ENCODE peak calls at places on chromosomes 5 and 9, in four cellular contexts. One of them, this sample, is unnamed.

GRCh38 chr9:114856942-114857315 is 51.1 kb upstream of the TNFSF15 start:
- DNase-seq in fibroblast of lung: no peak
- DNase-seq in endothelial cell of umbilical vein: no peak
- DNase-seq in HCT116: no peak
- DNase-seq in this sample: no peak

GRCh38 chr5:149268928-149269557 is 2.6 kb upstream of the AFAP1L1 start:
- DNase-seq in fibroblast of lung: peak; percentile 81
- DNase-seq in endothelial cell of umbilical vein: peak; percentile 47
- DNase-seq in HCT116: peak; percentile 55
- DNase-seq in this sample: no peak

GRCh38 chr9:90801507-90802289 is at the start of gene SYK:
- DNase-seq in fibroblast of lung: no peak
- DNase-seq in endothelial cell of umbilical vein: no peak
- DNase-seq in HCT116: no peak
- DNase-seq in this sample: peak; percentile 79

GRCh38 chr5:141908796-141909195 is 14.9 kb upstream of the DELE1 start:
- DNase-seq in fibroblast of lung: no peak
- DNase-seq in endothelial cell of umbilical vein: no peak
- DNase-seq in HCT116: no peak
- DNase-seq in this sample: no peak

GRCh38 chr9:4005896-4006295 is 294.0 kb downstream of the GLIS3 start:
- DNase-seq in fibroblast of lung: no peak
- DNase-seq in endothelial cell of umbilical vein: no peak
- DNase-seq in HCT116: no peak
- DNase-seq in this sample: no peak

GRCh38 chr5:35822541-35822940 is 34.1 kb upstream of the IL7R start:
- DNase-seq in fibroblast of lung: no peak
- DNase-seq in endothelial cell of umbilical vein: no peak
- DNase-seq in HCT116: no peak
- DNase-seq in this sample: no peak

GRCh38 chr5:130141689-130142320 is 237.5 kb downstream of the CHSY3 start:
- DNase-seq in fibroblast of lung: peak; percentile 42
- DNase-seq in endothelial cell of umbilical vein: peak; percentile 57
- DNase-seq in HCT116: no peak
- DNase-seq in this sample: no peak

GRCh38 chr5:122743231-122743630 is 31.6 kb upstream of the SNX2 start:
- DNase-seq in fibroblast of lung: no peak
- DNase-seq in endothelial cell of umbilical vein: no peak
- DNase-seq in HCT116: no peak
- DNase-seq in this sample: no peak

GRCh38 chr9:109889456-109889855 is 109.5 kb downstream of the PALM2AKAP2 start:
- DNase-seq in fibroblast of lung: no peak
- DNase-seq in endothelial cell of umbilical vein: no peak
- DNase-seq in HCT116: no peak
- DNase-seq in this sample: no peak

GRCh38 chr5:57715296-57715695 is 232.7 kb upstream of the ACTBL2 start:
- DNase-seq in fibroblast of lung: peak; percentile 56
- DNase-seq in endothelial cell of umbilical vein: no peak
- DNase-seq in HCT116: no peak
- DNase-seq in this sample: no peak

GRCh38 chr5:137891849-137892248 is 2.6 kb downstream of the PKD2L2 start:
- DNase-seq in fibroblast of lung: no peak
- DNase-seq in endothelial cell of umbilical vein: no peak
- DNase-seq in HCT116: no peak
- DNase-seq in this sample: no peak

GRCh38 chr5:7904170-7904569 is 35.2 kb downstream of the MTRR start:
- DNase-seq in fibroblast of lung: peak; percentile 73
- DNase-seq in endothelial cell of umbilical vein: peak; percentile 41
- DNase-seq in HCT116: no peak
- DNase-seq in this sample: no peak

GRCh38 chr5:3043600-3043999 is 292.1 kb upstream of the IRX2 start:
- DNase-seq in fibroblast of lung: no peak
- DNase-seq in endothelial cell of umbilical vein: no peak
- DNase-seq in HCT116: no peak
- DNase-seq in this sample: no peak

GRCh38 chr5:35185518-35185917 is 44.8 kb downstream of the PRLR start:
- DNase-seq in fibroblast of lung: no peak
- DNase-seq in endothelial cell of umbilical vein: no peak
- DNase-seq in HCT116: no peak
- DNase-seq in this sample: peak; percentile 57

GRCh38 chr9:96646081-96646991 is 8.8 kb downstream of the PRXL2C start:
- DNase-seq in fibroblast of lung: peak; percentile 89
- DNase-seq in endothelial cell of umbilical vein: no peak
- DNase-seq in HCT116: no peak
- DNase-seq in this sample: no peak

GRCh38 chr5:1268666-1269065 is 26.2 kb downstream of the TERT start:
- DNase-seq in fibroblast of lung: no peak
- DNase-seq in endothelial cell of umbilical vein: no peak
- DNase-seq in HCT116: no peak
- DNase-seq in this sample: no peak

GRCh38 chr5:72767289-72768010 is 49.0 kb upstream of the TNPO1 start:
- DNase-seq in fibroblast of lung: peak; percentile 27
- DNase-seq in endothelial cell of umbilical vein: peak; percentile 2
- DNase-seq in HCT116: no peak
- DNase-seq in this sample: no peak

GRCh38 chr9:98450486-98450885 is 195.0 kb upstream of the TBC1D2 start:
- DNase-seq in fibroblast of lung: no peak
- DNase-seq in endothelial cell of umbilical vein: no peak
- DNase-seq in HCT116: no peak
- DNase-seq in this sample: no peak

GRCh38 chr5:126448720-126449119 is 25.5 kb downstream of the GRAMD2B start:
- DNase-seq in fibroblast of lung: no peak
- DNase-seq in endothelial cell of umbilical vein: no peak
- DNase-seq in HCT116: no peak
- DNase-seq in this sample: no peak

GRCh38 chr5:131541071-131541470 is 94.0 kb downstream of the RAPGEF6 start:
- DNase-seq in fibroblast of lung: no peak
- DNase-seq in endothelial cell of umbilical vein: no peak
- DNase-seq in HCT116: no peak
- DNase-seq in this sample: no peak

GRCh38 chr9:81789751-81790150 is 100.4 kb upstream of the TLE1 start:
- DNase-seq in fibroblast of lung: no peak
- DNase-seq in endothelial cell of umbilical vein: no peak
- DNase-seq in HCT116: no peak
- DNase-seq in this sample: no peak

GRCh38 chr5:1542755-1543154 is 19.0 kb upstream of the LPCAT1 start:
- DNase-seq in fibroblast of lung: peak; percentile 60
- DNase-seq in endothelial cell of umbilical vein: peak; percentile 58
- DNase-seq in HCT116: peak; percentile 79
- DNase-seq in this sample: peak; percentile 77

GRCh38 chr5:71586052-71586940 is 844 bp upstream of the MCCC2 start:
- DNase-seq in fibroblast of lung: peak; percentile 39
- DNase-seq in endothelial cell of umbilical vein: peak; percentile 59
- DNase-seq in HCT116: no peak
- DNase-seq in this sample: no peak

GRCh38 chr5:167764650-167765289 is 526.7 kb upstream of the WWC1 start:
- DNase-seq in fibroblast of lung: no peak
- DNase-seq in endothelial cell of umbilical vein: no peak
- DNase-seq in HCT116: no peak
- DNase-seq in this sample: no peak

GRCh38 chr5:68007446-68007845 is 208.1 kb upstream of the PIK3R1 start:
- DNase-seq in fibroblast of lung: peak; percentile 95
- DNase-seq in endothelial cell of umbilical vein: no peak
- DNase-seq in HCT116: no peak
- DNase-seq in this sample: no peak

GRCh38 chr9:114216976-114217375 is 61.6 kb downstream of the COL27A1 start:
- DNase-seq in fibroblast of lung: no peak
- DNase-seq in endothelial cell of umbilical vein: no peak
- DNase-seq in HCT116: no peak
- DNase-seq in this sample: no peak

GRCh38 chr5:150034677-150035076 is 34.1 kb downstream of the HMGXB3 start:
- DNase-seq in fibroblast of lung: peak; percentile 93
- DNase-seq in endothelial cell of umbilical vein: no peak
- DNase-seq in HCT116: no peak
- DNase-seq in this sample: no peak

DNA sequence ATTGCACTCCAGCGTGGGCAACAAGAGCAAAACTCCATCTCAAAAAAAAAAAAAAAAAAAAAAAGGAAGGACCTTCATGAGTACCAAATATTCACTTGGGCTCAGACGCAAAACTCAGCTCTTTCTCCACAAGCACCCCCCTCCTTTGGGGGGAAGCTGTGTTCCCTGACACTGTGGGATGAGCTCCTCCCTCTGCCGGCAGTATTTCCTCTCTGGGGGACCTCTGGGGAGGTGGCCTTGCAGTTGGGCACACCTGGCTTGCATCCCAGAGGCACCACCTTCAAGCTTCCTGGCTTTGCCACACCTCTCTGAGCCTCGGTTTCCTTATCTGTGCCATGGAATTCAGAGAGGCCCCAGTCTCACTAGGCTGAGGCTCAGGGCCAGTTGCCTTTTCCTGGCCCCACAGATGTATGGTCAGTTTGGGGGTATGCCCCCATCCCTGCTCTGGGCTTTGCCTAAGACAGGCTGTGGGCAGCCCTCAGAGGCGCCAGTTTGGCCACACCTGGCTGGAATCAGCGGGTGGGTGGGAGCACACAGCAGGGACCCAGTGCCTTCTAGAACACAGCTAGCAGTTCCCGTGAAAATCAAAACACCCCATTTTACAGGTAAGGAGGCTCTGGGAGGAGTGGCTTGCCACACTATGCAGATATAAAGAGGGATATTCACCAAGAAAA is 157.5 kb upstream of the IER5L start:
- DNase-seq in fibroblast of lung: no peak
- DNase-seq in endothelial cell of umbilical vein: no peak
- DNase-seq in HCT116: no peak
- DNase-seq in this sample: peak; percentile 57
- H3K9ac ChIP-seq in fibroblast of lung: no peak overlapping the region
- H3K9ac ChIP-seq in endothelial cell of umbilical vein: no peak overlapping the region
- H3K9ac ChIP-seq in HCT116: peak overlapping the region; percentile 76
- H3K9ac ChIP-seq in this sample: no peak overlapping the region

GRCh38 chr5:39604491-39604890 is 179.7 kb upstream of the DAB2 start:
- DNase-seq in fibroblast of lung: peak; percentile 69
- DNase-seq in endothelial cell of umbilical vein: peak; percentile 56
- DNase-seq in HCT116: no peak
- DNase-seq in this sample: no peak

GRCh38 chr5:39605145-39605544 is 180.4 kb upstream of the DAB2 start:
- DNase-seq in fibroblast of lung: no peak
- DNase-seq in endothelial cell of umbilical vein: no peak
- DNase-seq in HCT116: no peak
- DNase-seq in this sample: no peak

GRCh38 chr5:39598641-39599248 is 174.0 kb upstream of the DAB2 start:
- DNase-seq in fibroblast of lung: no peak
- DNase-seq in endothelial cell of umbilical vein: no peak
- DNase-seq in HCT116: no peak
- DNase-seq in this sample: no peak

DNA sequence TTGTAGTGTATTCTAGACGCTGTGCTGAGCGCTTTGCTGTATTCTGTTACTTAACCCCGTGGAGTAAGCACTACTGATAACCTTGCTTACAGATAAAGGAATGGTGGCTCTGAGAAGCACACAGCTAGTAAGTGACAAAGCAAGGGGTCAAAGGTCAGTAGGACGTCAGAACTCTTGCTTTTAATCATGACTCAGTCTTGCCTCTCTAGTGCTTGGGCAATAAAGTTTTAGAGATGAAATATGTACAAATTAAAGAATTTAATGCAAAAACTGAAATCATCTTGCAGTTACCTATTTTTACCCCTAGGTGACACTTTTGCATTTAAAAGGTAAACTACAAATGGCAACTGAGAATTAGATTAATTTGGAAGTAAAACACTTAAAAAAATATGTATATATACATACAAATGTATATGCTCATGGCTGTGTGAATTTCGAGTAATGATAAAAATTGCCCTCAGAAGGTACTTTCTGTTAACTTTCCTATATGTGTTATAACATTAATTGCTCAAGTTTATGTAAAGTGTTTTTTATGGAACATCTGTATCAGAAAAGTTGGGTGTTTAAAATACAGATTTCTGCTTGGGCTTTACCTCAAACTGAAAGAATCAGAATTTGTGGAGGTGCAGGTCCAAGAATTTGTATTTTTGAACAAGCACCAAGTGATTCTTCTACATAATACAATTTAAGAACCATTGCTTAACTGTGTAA is 175.1 kb upstream of the DAB2 start:
- DNase-seq in fibroblast of lung: peak; percentile 90
- DNase-seq in endothelial cell of umbilical vein: peak; percentile 43
- DNase-seq in HCT116: peak; percentile 24
- DNase-seq in this sample: no peak
- TF ChIP-seq CTCF in fibroblast of lung: peak; percentile 8
- TF ChIP-seq CTCF in endothelial cell of umbilical vein: peak; percentile 21
- TF ChIP-seq CTCF in HCT116: peak; percentile 63
- TF ChIP-seq CTCF in this sample: peak; percentile 60

DNA sequence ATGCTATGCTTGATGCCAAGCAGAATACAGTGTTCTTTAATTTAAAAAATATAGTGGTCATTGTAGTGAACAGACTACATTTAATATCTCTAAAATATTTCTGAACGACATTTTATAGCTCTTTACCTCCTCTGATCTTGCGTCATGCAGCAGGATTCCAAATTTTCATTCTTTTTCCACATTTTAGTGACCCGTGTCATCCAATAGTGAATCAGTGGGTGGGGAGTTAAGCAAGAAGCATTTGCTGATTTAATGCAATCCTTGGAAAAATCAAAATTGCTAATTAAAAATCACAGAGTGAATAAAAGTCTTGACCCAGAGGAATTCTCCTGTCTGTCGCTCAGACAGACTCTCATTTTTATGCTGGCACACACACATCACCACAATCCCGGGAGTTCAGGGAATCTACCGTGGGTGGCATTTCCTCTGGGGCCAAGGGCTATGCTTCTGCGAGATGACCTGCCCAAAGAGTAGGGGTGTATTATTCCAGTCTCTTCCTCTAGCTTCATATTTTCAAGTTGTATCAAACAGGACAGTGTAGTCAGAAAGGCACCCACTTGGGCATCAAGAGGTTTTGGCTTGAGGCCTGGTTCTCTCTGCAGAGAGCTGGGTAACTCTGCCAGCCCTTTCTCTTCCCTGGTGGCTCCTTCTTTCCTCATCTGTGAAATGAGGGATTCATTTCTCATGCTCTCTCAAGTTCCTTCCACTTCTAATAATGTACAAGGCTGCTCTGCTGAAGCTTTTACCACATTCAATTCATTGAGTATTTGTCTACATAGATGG is 24.8 kb upstream of the OTP start:
- DNase-seq in fibroblast of lung: no peak
- DNase-seq in endothelial cell of umbilical vein: no peak
- DNase-seq in HCT116: no peak
- DNase-seq in this sample: no peak
- H3K27ac ChIP-seq in fibroblast of lung: no peak overlapping the region
- H3K27ac ChIP-seq in endothelial cell of umbilical vein: no peak overlapping the region
- H3K27ac ChIP-seq in HCT116: no peak overlapping the region
- H3K27ac ChIP-seq in this sample: no peak overlapping the region

DNA sequence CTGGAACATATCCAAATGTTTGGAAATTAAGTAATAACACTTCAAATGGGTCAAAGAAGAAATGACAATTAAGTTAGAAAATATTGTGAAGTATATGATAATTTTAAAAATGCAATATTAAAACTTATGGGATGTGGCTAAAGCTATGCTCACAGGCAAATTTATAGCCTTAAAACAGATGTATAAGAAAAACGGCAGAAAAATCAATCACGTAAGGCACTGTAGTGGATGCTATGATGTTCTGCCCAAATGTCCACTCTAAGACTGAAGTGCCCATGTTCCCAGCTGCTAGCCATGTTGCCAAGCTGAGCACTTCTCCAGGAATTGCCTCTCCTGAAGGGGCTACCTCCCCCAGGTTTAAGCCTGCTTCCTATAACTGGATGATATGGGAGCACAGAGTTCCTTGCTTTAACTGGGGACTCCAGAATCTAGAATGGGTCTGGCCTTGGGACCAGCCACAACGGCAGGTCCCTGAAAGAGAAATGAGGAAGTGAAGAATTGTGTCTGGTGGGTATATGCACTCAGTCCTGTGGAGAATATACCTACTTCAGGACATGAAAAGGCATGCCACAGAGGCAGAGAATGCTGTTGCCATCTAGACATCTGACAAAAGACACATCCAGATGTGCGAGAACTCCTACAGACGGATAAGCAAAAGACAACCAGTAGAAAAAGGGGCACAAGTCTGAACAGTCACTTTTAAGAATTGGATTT is 78.2 kb upstream of the RXRA start:
- DNase-seq in fibroblast of lung: no peak
- DNase-seq in endothelial cell of umbilical vein: no peak
- DNase-seq in HCT116: no peak
- DNase-seq in this sample: no peak
- H3K9ac ChIP-seq in fibroblast of lung: no peak overlapping the region
- H3K9ac ChIP-seq in endothelial cell of umbilical vein: no peak overlapping the region
- H3K9ac ChIP-seq in HCT116: no peak overlapping the region
- H3K9ac ChIP-seq in this sample: no peak overlapping the region

This sample was measured in colonic mucosa.